ENCODE peak calls at places on chromosomes 11 and 22, in four cellular contexts. T is IMR-90, S is HepG2, Q is K562. X is an unnamed sample.

GRCh38 chr11:122733301-122733686 is 77.8 kb downstream of the UBASH3B start:
- DNase-seq in T (peak), S (no peak), Q (no peak), X (no peak)

GRCh38 chr22:25161017-25161915 is 38.4 kb upstream of the CRYBB3 start:
- DNase-seq in T (no peak), S (no peak), Q (no peak), X (no peak)

GRCh38 chr22:23815781-23816551 is 22.8 kb downstream of the DERL3 start:
- DNase-seq in T (no peak), S (no peak), Q (no peak), X (no peak)

GRCh38 chr22:17633217-17633997 is 4.9 kb upstream of the ATP6V1E1 start:
- DNase-seq in T (peak), S (peak), Q (peak), X (no peak)

GRCh38 chr11:27489092-27489491 is 16.5 kb upstream of the LGR4 start:
- DNase-seq in T (no peak), S (no peak), Q (no peak), X (no peak)

GRCh38 chr11:116162541-116163230 is 610.1 kb downstream of the BUD13 start:
- DNase-seq in T (no peak), S (no peak), Q (no peak), X (no peak)

GRCh38 chr11:9616042-9616640 is 42.7 kb downstream of the WEE1 start:
- DNase-seq in T (peak), S (no peak), Q (no peak), X (no peak)

GRCh38 chr22:42484506-42484905 is 35.1 kb downstream of the RRP7A start:
- DNase-seq in T (no peak), S (no peak), Q (no peak), X (no peak)

GRCh38 chr11:6248248-6248647 is 9.4 kb downstream of the CNGA4 start:
- DNase-seq in T (peak), S (no peak), Q (no peak), X (no peak)

GRCh38 chr11:118396097-118396501 is 5.3 kb upstream of the ATP5MG start:
- DNase-seq in T (no peak), S (no peak), Q (no peak), X (no peak)

GRCh38 chr11:6497069-6497839 is at the start of gene DNHD1:
- DNase-seq in T (no peak), S (no peak), Q (no peak), X (no peak)

GRCh38 chr22:44862981-44863860 is 110.8 kb downstream of the ARHGAP8 start:
- DNase-seq in T (no peak), S (no peak), Q (peak), X (no peak)

GRCh38 chr22:17808688-17809403 is 34.6 kb upstream of the BID start:
- DNase-seq in T (peak), S (no peak), Q (no peak), X (no peak)

GRCh38 chr11:92839450-92839849 is 130.0 kb upstream of the MTNR1B start:
- DNase-seq in T (no peak), S (no peak), Q (no peak), X (no peak)

GRCh38 chr11:78651923-78652602 is 77.4 kb upstream of the NARS2 start:
- DNase-seq in T (no peak), S (no peak), Q (no peak), X (no peak)

GRCh38 chr11:78654071-78654470 is 79.4 kb upstream of the NARS2 start:
- DNase-seq in T (no peak), S (no peak), Q (no peak), X (no peak)

GRCh38 chr11:78652866-78653265 is 78.2 kb upstream of the NARS2 start:
- DNase-seq in T (no peak), S (no peak), Q (no peak), X (no peak)

GRCh38 chr11:78654866-78655265 is 80.2 kb upstream of the NARS2 start:
- DNase-seq in T (no peak), S (no peak), Q (no peak), X (no peak)

GRCh38 chr11:78653294-78653909 is 78.7 kb upstream of the NARS2 start:
- DNase-seq in T (no peak), S (no peak), Q (no peak), X (no peak)
- TF ChIP-seq SMC3 in T (no peak), S (no peak), Q (no peak), X (no peak)

GRCh38 chr22:36562261-36562835 is 33.4 kb upstream of the EIF3D start:
- DNase-seq in T (peak), S (no peak), Q (peak), X (no peak)
- H2AFZ ChIP-seq in T (peak), S (no peak), Q (no peak), X (no peak)

DNA sequence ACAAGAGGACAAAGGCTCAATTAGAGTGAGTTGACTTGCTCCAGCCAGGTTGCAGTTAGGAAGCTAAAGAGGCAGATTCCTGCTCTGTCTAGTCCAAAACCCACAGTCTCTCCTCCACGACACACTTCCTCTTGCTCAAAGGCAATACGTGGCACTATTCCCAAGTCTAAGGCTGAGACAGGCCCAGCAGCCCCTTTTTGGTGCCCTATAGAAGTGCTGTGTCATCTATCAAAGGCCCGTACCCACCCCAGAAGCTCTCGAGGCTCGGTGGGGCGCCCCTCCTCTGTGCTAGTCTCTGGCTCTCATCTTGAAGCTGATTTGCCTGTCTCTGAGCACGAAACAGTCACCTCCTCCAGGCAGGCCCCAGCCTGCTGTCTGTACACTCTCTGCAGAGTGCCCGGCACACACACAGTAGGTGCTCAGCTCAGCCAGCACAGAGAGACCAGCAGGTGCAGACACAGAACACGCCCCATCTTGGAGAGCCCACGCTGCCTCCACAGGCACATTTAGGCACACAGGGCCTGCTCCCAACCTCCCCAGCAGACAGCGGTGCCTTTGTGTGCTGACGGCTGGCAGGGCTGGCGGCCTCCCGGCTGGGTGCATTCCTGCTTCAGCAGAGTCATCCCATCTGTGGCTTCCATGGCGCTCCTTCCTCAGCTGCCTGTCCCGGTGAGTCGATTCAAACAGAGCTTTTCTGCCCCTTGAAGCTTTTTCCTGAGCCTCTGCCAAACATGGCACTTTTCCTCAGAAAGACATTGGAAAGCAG is 52.7 kb downstream of the MYH9 start:
- DNase-seq in T (peak), S (no peak), Q (peak), X (no peak)
- TF ChIP-seq USF2 in T (no peak), S (no peak), Q (no peak), X (no peak)

GRCh38 chr11:124747406-124748099 is 4.5 kb downstream of the VSIG2 start:
- DNase-seq in T (no peak), S (no peak), Q (no peak), X (no peak)

GRCh38 chr11:124748100-124748418 is 4.0 kb downstream of the VSIG2 start:
- DNase-seq in T (no peak), S (no peak), Q (no peak), X (no peak)

GRCh38 chr11:124745270-124745834 is 5.6 kb downstream of the NRGN start:
- DNase-seq in T (no peak), S (no peak), Q (no peak), X (no peak)

GRCh38 chr11:124745835-124746620 is 6.0 kb downstream of the VSIG2 start:
- DNase-seq in T (no peak), S (no peak), Q (no peak), X (no peak)

DNA sequence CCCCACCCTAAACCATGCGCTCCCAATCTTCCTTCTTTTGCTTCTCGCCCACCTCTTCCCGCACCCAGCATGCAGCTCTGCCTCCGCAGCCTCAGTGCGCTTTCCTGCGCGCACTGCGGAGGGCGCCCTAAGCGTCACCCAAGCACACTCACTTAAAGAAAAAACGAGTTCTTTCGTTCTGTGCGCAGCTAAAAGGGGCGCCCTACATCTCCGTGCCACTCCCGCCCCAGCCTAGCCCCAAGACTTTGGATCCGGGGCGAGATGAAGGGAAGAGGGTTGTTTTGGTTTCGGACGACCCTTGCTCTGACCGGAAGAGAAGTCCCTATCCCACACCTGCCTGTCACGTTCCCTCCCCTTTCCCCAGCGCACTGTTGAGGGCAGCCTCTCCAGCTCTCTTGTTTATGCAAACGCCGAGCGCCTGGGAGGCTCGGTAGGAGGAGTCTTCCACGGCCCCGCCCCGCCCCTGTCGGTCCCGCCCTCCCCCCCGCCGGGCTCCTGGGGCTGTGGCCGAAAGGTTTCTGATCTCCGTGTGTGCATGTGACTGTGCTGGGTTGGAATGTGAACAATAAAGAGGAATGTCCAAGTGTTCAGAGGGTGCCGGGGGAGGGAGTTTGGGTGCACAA is 5.3 kb downstream of the VSIG2 start:
- DNase-seq in T (peak), S (peak), Q (peak), X (peak)
- TF ChIP-seq SMC3 in T (peak), S (no peak), Q (no peak), X (peak)

GRCh38 chr22:31291716-31292644 is at the start of gene PIK3IP1:
- DNase-seq in T (peak), S (peak), Q (peak), X (peak)

GRCh38 chr22:31291403-31291715 is 929 bp downstream of the PIK3IP1 start:
- DNase-seq in T (no peak), S (no peak), Q (no peak), X (no peak)

GRCh38 chr22:31296258-31296657 is 4.0 kb upstream of the PIK3IP1 start:
- DNase-seq in T (peak), S (no peak), Q (no peak), X (no peak)

GRCh38 chr22:31295831-31296230 is 3.5 kb upstream of the PIK3IP1 start:
- DNase-seq in T (peak), S (no peak), Q (peak), X (no peak)

DNA sequence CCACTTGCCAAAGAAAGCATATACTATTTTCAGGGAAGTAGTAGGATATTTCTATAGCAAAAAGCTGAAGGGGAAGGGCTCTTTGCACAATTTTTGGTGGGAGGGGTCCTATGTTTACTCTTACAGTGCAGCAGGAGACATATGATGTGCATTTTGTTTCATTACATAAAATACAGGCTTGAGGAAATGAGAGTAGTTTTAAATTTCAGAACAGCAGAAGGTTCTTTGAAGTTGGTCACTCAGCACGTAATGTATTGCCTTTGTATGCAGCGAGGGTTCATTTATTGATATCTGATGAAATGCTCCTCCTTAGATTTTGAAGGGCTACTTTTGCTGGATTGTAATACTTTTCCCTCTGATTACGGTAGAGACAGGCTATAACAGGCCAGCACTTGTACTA is 3.1 kb upstream of the PIK3IP1 start:
- DNase-seq in T (no peak), S (no peak), Q (no peak), X (no peak)
- H2AFZ ChIP-seq in T (no peak), S (no peak), Q (no peak), X (no peak)

X was measured in GM12878.